ENCODE peak calls at places on chromosome X, in four cellular contexts. One of them, this sample, is unnamed.

GRCh38 chrX:17668929-17669328 is 68.4 kb upstream of the SCML1 start:
- DNase-seq in vagina: no peak
- DNase-seq in ovary: no peak
- DNase-seq in heart left ventricle: no peak
- DNase-seq in this sample: no peak

GRCh38 chrX:42732506-42732905 is 45.5 kb downstream of the PPP1R2C start:
- DNase-seq in vagina: no peak
- DNase-seq in ovary: no peak
- DNase-seq in heart left ventricle: no peak
- DNase-seq in this sample: no peak

GRCh38 chrX:50081282-50081955 is 119.4 kb downstream of the AKAP4 start:
- DNase-seq in vagina: no peak
- DNase-seq in ovary: peak; percentile 24
- DNase-seq in heart left ventricle: peak; percentile 19
- DNase-seq in this sample: peak; percentile 66

GRCh38 chrX:152072236-152072635 is 66.1 kb downstream of the MAGEA10 start:
- DNase-seq in vagina: no peak
- DNase-seq in ovary: no peak
- DNase-seq in heart left ventricle: no peak
- DNase-seq in this sample: no peak

GRCh38 chrX:6203462-6204215 is 25.0 kb downstream of the NLGN4X start:
- DNase-seq in vagina: no peak
- DNase-seq in ovary: no peak
- DNase-seq in heart left ventricle: no peak
- DNase-seq in this sample: no peak

GRCh38 chrX:150984164-150984824 is 1.2 kb downstream of the HMGB3 start:
- DNase-seq in vagina: no peak
- DNase-seq in ovary: no peak
- DNase-seq in heart left ventricle: no peak
- DNase-seq in this sample: no peak

GRCh38 chrX:118612290-118612689 is 115.1 kb upstream of the IL13RA1 start:
- DNase-seq in vagina: no peak
- DNase-seq in ovary: no peak
- DNase-seq in heart left ventricle: no peak
- DNase-seq in this sample: no peak

GRCh38 chrX:103616676-103617186 is 9.0 kb downstream of the TCEAL3 start:
- DNase-seq in vagina: no peak
- DNase-seq in ovary: no peak
- DNase-seq in heart left ventricle: no peak
- DNase-seq in this sample: no peak

GRCh38 chrX:63032811-63033210 is 318.3 kb downstream of the SPIN4 start:
- DNase-seq in vagina: no peak
- DNase-seq in ovary: no peak
- DNase-seq in heart left ventricle: no peak
- DNase-seq in this sample: no peak

GRCh38 chrX:23783569-23784486 is 855 bp downstream of the SAT1 start:
- DNase-seq in vagina: no peak
- DNase-seq in ovary: no peak
- DNase-seq in heart left ventricle: no peak
- DNase-seq in this sample: no peak

GRCh38 chrX:106341823-106342222 is 173.7 kb downstream of the PWWP3B start:
- DNase-seq in vagina: no peak
- DNase-seq in ovary: no peak
- DNase-seq in heart left ventricle: no peak
- DNase-seq in this sample: no peak

GRCh38 chrX:20829665-20830481 is 544.3 kb upstream of the CNKSR2 start:
- DNase-seq in vagina: no peak
- DNase-seq in ovary: no peak
- DNase-seq in heart left ventricle: no peak
- DNase-seq in this sample: no peak

GRCh38 chrX:2782778-2783177 is 30.9 kb downstream of the XG start:
- DNase-seq in vagina: no peak
- DNase-seq in ovary: no peak
- DNase-seq in heart left ventricle: no peak
- DNase-seq in this sample: no peak

GRCh38 chrX:49282647-49283011 is 13.0 kb downstream of the PPP1R3F start:
- DNase-seq in vagina: no peak
- DNase-seq in ovary: peak; percentile 24
- DNase-seq in heart left ventricle: no peak
- DNase-seq in this sample: peak; percentile 36

GRCh38 chrX:133670394-133670793 is 255.1 kb upstream of the GPC4 start:
- DNase-seq in vagina: no peak
- DNase-seq in ovary: no peak
- DNase-seq in heart left ventricle: no peak
- DNase-seq in this sample: no peak

GRCh38 chrX:115591420-115591819 is 30.4 kb downstream of the PLS3 start:
- DNase-seq in vagina: no peak
- DNase-seq in ovary: no peak
- DNase-seq in heart left ventricle: no peak
- DNase-seq in this sample: no peak

GRCh38 chrX:22313757-22314156 is 41.0 kb downstream of the CBLL2 start:
- DNase-seq in vagina: no peak
- DNase-seq in ovary: no peak
- DNase-seq in heart left ventricle: no peak
- DNase-seq in this sample: no peak

GRCh38 chrX:149871433-149871832 is 9.6 kb upstream of the MAGEA8 start:
- DNase-seq in vagina: no peak
- DNase-seq in ovary: no peak
- DNase-seq in heart left ventricle: no peak
- DNase-seq in this sample: no peak

DNA sequence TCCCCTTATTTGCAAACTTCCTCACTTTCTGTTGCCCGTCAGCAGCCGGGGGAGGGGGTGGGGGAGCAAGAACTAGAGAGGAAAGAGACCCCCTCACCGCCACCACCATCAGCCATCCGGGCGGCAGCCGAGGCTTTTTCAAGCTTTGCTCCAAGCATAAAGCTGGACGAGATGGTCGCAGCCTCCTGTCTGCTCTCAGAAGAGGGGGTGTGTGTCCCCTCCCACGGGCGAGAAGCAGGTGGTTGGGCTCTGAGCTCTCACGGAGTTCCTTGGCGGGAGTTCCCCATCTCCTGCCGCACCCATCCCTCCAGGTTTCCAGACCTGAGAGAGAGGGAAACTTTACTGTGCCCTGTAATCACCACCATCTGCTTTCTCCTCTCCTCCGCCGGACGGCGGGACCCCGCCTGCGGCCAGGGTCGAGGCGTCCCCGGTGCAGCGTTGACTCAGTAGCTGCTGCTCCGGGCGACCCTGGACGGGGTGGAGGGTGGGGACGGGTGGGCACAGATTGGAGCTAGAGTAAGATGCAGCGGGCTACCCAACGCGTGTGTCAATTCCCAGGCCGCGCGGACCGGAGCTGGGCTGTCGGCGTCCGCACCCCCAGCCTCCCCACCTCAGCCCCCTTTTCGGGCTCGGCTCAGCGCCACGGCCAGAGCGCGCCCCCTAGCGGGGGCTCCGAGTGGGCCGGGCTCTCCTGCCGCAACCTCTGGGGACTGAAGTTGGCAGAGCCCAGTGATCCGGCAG is 4.8 kb upstream of the ARX start:
- DNase-seq in vagina: no peak
- DNase-seq in ovary: peak; percentile 50
- DNase-seq in heart left ventricle: no peak
- DNase-seq in this sample: no peak
- TF ChIP-seq POLR2A in vagina: no peak
- TF ChIP-seq POLR2A in ovary: no peak
- TF ChIP-seq POLR2A in heart left ventricle: no peak
- TF ChIP-seq POLR2A in this sample: no peak

DNA sequence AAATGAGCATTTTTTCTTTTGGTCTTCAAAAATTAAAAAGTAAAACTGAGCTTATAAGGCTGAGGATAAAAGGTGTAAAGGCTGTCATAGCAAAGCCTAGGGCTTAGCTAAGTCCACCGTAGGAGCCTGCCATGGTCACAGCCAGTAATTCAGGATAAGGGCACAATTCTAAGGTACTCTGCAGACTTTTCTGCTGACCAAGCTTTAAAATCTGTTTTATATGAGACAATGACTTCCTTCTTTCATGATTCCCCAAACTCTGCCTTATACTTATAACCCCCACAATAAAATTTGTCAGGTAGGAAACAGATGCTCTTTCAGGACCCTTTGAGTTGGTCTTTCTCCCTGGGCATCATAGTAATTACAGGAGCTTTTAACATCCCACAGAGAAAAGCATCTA is 138.5 kb downstream of the COL4A6 start:
- DNase-seq in vagina: no peak
- DNase-seq in ovary: no peak
- DNase-seq in heart left ventricle: no peak
- DNase-seq in this sample: no peak
- H3K27me3 ChIP-seq in vagina: no peaks in the 10 kb centered on the region
- H3K27me3 ChIP-seq in ovary: no peaks in the 10 kb centered on the region
- H3K27me3 ChIP-seq in heart left ventricle: no peaks in the 10 kb centered on the region
- H3K27me3 ChIP-seq in this sample: no peaks in the 10 kb centered on the region

DNA sequence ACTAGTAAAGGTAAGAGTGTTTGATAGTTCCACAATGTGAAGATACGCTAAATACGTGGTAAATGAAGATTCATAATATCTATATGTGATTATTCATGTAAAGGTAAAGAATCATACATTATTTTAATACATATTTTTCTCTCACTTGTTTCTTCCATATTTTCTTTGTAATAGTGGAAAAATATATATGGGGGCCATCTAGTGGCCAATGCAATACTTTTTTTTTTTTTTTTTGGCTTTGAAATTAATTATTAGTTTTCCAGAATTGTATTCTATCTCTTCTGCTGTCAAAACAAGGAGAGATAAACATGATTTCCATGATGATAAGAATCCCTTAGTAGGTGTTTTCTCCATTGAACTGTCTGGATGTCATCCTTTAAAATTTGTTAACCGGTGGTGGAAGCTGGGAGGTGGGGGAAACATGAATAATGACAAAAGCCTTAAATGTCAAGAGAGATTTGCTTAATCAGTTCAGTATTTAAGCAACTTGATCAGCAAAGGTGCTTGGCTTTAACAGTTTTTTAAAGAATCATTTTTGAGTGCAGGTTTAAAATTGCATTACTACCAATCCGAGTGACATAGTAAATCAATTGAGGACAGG is 508.7 kb upstream of the HTR2C start:
- DNase-seq in vagina: no peak
- DNase-seq in ovary: no peak
- DNase-seq in heart left ventricle: no peak
- DNase-seq in this sample: no peak
- TF ChIP-seq CTCF in vagina: no peak
- TF ChIP-seq CTCF in ovary: no peak
- TF ChIP-seq CTCF in heart left ventricle: no peak
- TF ChIP-seq CTCF in this sample: no peak

GRCh38 chrX:11755724-11756123 is 2.3 kb upstream of the MSL3 start:
- DNase-seq in vagina: no peak
- DNase-seq in ovary: no peak
- DNase-seq in heart left ventricle: no peak
- DNase-seq in this sample: no peak

GRCh38 chrX:11756354-11757318 is 1.4 kb upstream of the MSL3 start:
- DNase-seq in vagina: no peak
- DNase-seq in ovary: no peak
- DNase-seq in heart left ventricle: no peak
- DNase-seq in this sample: no peak

GRCh38 chrX:11757729-11758399 is at the start of gene MSL3:
- DNase-seq in vagina: no peak
- DNase-seq in ovary: peak; percentile 55
- DNase-seq in heart left ventricle: peak; percentile 74
- DNase-seq in this sample: peak; percentile 48

GRCh38 chrX:11758400-11759171 is 549 bp downstream of the MSL3 start:
- DNase-seq in vagina: no peak
- DNase-seq in ovary: peak; percentile 82
- DNase-seq in heart left ventricle: peak; percentile 87
- DNase-seq in this sample: peak; percentile 93

GRCh38 chrX:11757397-11757728 is 674 bp upstream of the MSL3 start:
- DNase-seq in vagina: no peak
- DNase-seq in ovary: no peak
- DNase-seq in heart left ventricle: no peak
- DNase-seq in this sample: no peak
- TF ChIP-seq POLR2A in vagina: no peak
- TF ChIP-seq POLR2A in ovary: no peak
- TF ChIP-seq POLR2A in heart left ventricle: no peak
- TF ChIP-seq POLR2A in this sample: no peak

GRCh38 chrX:134734343-134735001 is 76.2 kb upstream of the PLAC1 start:
- DNase-seq in vagina: no peak
- DNase-seq in ovary: peak; percentile 75
- DNase-seq in heart left ventricle: no peak
- DNase-seq in this sample: no peak
- H3K27me3 ChIP-seq in vagina: no peaks in the 10 kb centered on the region
- H3K27me3 ChIP-seq in ovary: no peaks in the 10 kb centered on the region
- H3K27me3 ChIP-seq in heart left ventricle: no peaks in the 10 kb centered on the region
- H3K27me3 ChIP-seq in this sample: no peaks in the 10 kb centered on the region

GRCh38 chrX:153576961-153577360 is 22.0 kb downstream of the CCNQ start:
- DNase-seq in vagina: no peak
- DNase-seq in ovary: no peak
- DNase-seq in heart left ventricle: no peak
- DNase-seq in this sample: no peak
- TF ChIP-seq CTCF in vagina: no peak
- TF ChIP-seq CTCF in ovary: no peak
- TF ChIP-seq CTCF in heart left ventricle: no peak
- TF ChIP-seq CTCF in this sample: no peak

GRCh38 chrX:40580537-40581332 is at the start of gene ATP6AP2:
- DNase-seq in vagina: peak; percentile 97
- DNase-seq in ovary: peak; percentile 84
- DNase-seq in heart left ventricle: peak; percentile 91
- DNase-seq in this sample: peak; percentile 89
- TF ChIP-seq POLR2A in vagina: peak; percentile 52
- TF ChIP-seq POLR2A in ovary: peak; percentile 27
- TF ChIP-seq POLR2A in heart left ventricle: peak; percentile 80
- TF ChIP-seq POLR2A in this sample: peak; percentile 82

DNA sequence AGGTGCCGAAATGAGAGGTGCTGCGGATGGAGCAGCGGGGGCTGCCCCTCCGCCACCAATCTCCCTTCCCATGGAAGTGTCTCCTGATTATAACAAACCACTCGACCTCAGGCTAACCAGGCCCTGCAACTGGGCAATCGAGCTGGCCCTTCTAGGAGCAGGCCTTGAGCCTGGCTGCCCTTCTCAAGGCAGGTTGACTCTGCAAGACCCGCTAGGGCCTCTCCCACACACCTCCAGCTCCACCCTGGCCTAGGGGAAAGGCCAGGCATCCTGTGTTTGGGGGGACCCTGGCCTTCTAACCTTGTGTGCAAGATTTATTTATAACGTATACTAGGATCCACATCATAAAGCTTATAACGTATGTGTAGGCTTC is 3.7 kb upstream of the BCOR start:
- DNase-seq in vagina: no peak
- DNase-seq in ovary: no peak
- DNase-seq in heart left ventricle: no peak
- DNase-seq in this sample: no peak
- H3K27me3 ChIP-seq in vagina: no peaks in the 10 kb centered on the region
- H3K27me3 ChIP-seq in ovary: no peaks in the 10 kb centered on the region
- H3K27me3 ChIP-seq in heart left ventricle: no peaks in the 10 kb centered on the region
- H3K27me3 ChIP-seq in this sample: no peaks in the 10 kb centered on the region

This sample was measured in Peyer's patch.